ENCODE peak calls at places on chromosomes 12 and 14, in eight cellular contexts. J is uterus; Y is adipocyte; P is psoas muscle; V is cardiac muscle cell; Q is heart right ventricle; N is CD8-positive, alpha-beta memory T cell; C is transverse colon. I is an unnamed sample. For H3K9me3, the result is how much of the 10 kb centered on the place peaks cover.

GRCh38 chr14:22824711-22825359 is 4.9 kb upstream of the MRPL52 start:
- DNase-seq in J (peak), Y (peak), P (no peak), V (peak), Q (no peak), N (no peak), C (no peak), I (no peak)

GRCh38 chr12:93922583-93923006 is 225.8 kb upstream of the PLXNC1 start:
- DNase-seq in J (no peak), Y (no peak), P (no peak), V (peak), Q (no peak), N (no peak), C (no peak), I (no peak)

GRCh38 chr12:109727746-109728726 is 14.4 kb downstream of the FAM222A start:
- DNase-seq in J (no peak), Y (no peak), P (peak), V (no peak), Q (no peak), N (no peak), C (no peak), I (no peak)

GRCh38 chr12:104748790-104749189 is 209.3 kb downstream of the SLC41A2 start:
- DNase-seq in J (no peak), Y (peak), P (no peak), V (peak), Q (no peak), N (no peak), C (peak), I (no peak)

GRCh38 chr12:122403831-122404230 is 18.6 kb downstream of the CLIP1 start:
- DNase-seq in J (no peak), Y (no peak), P (no peak), V (no peak), Q (no peak), N (no peak), C (no peak), I (no peak)

GRCh38 chr14:52106853-52107252 is 38.0 kb upstream of the NID2 start:
- DNase-seq in J (peak), Y (no peak), P (no peak), V (no peak), Q (no peak), N (no peak), C (no peak), I (no peak)

GRCh38 chr12:43992856-43993255 is 157.0 kb downstream of the TMEM117 start:
- DNase-seq in J (no peak), Y (no peak), P (no peak), V (no peak), Q (no peak), N (no peak), C (no peak), I (no peak)

GRCh38 chr12:12427568-12427967 is 70.7 kb downstream of the BORCS5 start:
- DNase-seq in J (no peak), Y (no peak), P (no peak), V (no peak), Q (no peak), N (no peak), C (no peak), I (no peak)

GRCh38 chr12:6312529-6313325 is 2.2 kb downstream of the PLEKHG6 start:
- DNase-seq in J (no peak), Y (peak), P (no peak), V (no peak), Q (no peak), N (no peak), C (peak), I (no peak)

GRCh38 chr12:49626836-49627235 is 3.5 kb downstream of the PRPF40B start:
- DNase-seq in J (no peak), Y (no peak), P (no peak), V (no peak), Q (no peak), N (no peak), C (no peak), I (no peak)

GRCh38 chr12:104586325-104587048 is 129.7 kb downstream of the CHST11 start:
- DNase-seq in J (no peak), Y (no peak), P (no peak), V (no peak), Q (no peak), N (no peak), C (no peak), I (no peak)

GRCh38 chr14:75501080-75501479 is 21.2 kb upstream of the BATF start:
- DNase-seq in J (no peak), Y (no peak), P (no peak), V (peak), Q (no peak), N (no peak), C (no peak), I (no peak)

GRCh38 chr12:100688451-100688864 is 106.1 kb upstream of the ANO4 start:
- DNase-seq in J (no peak), Y (peak), P (no peak), V (no peak), Q (no peak), N (no peak), C (no peak), I (no peak)

GRCh38 chr12:69688021-69688420 is 11.1 kb downstream of the BEST3 start:
- DNase-seq in J (no peak), Y (peak), P (no peak), V (no peak), Q (no peak), N (no peak), C (no peak), I (no peak)

GRCh38 chr14:23123419-23123818 is 4.4 kb upstream of the CEBPE start:
- DNase-seq in J (peak), Y (no peak), P (peak), V (peak), Q (peak), N (no peak), C (peak), I (no peak)

DNA sequence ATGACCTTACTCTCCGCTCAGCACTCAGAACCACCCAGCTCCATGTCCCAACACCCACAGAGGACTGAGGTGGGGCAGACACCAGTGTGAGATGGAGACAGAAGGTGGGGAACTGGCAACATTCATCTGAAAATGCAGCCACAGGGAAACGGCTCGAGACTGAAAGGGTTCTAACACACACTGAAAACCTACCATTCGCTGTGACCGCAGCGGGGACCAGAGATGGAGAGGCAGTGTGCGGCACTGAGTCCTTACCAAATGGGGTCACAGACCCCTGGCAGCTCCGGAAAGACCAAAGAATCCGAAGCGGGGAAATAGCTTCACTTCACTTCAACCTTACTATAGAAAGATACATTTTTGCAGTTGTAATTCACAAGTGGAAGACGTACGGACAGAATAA is 9.6 kb downstream of the BAG5 start:
- DNase-seq in J (no peak), Y (no peak), P (no peak), V (no peak), Q (no peak), N (no peak), C (peak), I (no peak)
- H3K9me3 ChIP-seq in J (under half), Y (under half), P (under half), V (under half), Q (under half), N (under half), C (under half), I (under half)

DNA sequence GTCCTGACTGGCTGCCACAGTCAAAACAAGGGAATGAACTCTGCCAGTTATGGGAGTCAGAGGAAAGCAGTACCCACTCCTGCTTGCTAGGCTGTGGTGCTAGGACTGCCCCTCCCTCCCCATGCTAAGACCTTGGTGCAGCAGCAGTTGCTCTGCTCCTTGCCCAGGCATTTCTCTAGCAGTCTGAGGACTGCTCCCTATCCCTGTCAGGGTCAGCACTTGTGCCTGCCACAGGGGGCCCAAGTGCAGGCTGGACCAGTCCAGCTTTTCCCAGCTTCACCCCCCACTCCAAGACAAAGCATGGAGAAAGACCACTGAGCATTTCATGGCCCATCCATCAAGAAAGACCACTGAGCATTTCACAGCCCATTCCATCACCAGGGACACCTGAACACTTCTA is 305.8 kb upstream of the CLEC14A start:
- DNase-seq in J (no peak), Y (no peak), P (no peak), V (no peak), Q (no peak), N (no peak), C (no peak), I (no peak)
- H3K9me3 ChIP-seq in J (under half), Y (under half), P (under half), V (under half), Q (under half), N (under half), C (under half), I (under half)

DNA sequence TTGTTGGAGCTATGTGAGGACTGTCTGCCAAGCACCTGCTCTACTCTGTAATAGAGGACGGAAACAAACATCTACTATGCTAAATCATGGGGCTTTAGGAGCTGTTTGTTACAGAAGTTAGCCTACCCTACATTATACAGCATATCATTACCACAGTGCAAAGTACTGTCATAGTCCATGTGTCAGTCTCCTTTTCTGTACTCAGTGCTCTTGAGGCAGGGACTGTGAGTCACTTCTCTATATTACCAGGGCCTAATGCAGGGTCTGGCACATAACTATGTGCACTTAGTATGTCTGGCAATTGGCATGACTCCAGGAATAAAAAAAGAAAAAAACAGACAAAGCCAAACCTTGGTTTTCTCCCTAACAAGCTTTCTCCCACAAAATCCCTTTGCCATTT is 95.0 kb downstream of the RPAP3 start:
- DNase-seq in J (no peak), Y (no peak), P (no peak), V (no peak), Q (no peak), N (no peak), C (no peak), I (no peak)
- H3K9me3 ChIP-seq in J (under half), Y (under half), P (under half), V (under half), Q (under half), N (under half), C (under half), I (under half)

DNA sequence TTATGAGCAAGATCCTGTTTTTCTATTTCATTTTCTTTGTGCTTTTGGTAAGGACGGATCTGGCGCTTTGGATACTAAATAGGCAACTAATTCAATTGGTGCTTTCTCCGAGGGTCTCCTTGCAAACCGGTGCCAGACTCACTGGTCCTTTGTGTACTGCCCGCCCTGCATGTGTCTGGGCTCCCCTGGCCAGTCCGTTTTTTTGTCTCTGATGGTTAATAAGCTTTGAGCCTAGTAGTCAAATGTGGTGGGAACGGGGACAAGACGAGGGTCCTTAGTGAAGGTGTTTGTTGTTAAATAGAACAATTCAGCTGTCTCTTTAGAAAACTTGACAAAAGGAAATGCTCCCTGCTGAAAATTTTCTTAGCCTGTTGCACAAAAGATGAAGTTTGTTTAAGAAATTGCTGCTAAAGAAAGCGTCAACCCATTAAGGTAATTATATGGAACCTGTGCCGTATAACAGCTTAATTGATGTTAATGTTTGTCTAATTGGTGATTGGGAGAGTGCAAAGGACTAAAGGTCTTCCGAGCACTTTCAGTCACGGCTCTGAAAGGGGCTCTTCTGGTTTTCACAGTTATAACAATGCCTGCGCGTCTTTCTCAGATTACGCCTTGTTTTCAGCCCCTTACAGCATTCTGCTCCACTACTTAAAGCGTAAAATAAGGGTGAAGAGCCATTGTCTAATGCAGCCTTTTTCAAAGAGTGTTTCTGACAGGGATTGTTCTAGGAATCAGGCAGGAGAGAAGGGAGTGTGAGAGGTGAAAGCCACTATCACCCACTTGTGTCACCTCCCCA is 537.4 kb downstream of the PRKD1 start:
- DNase-seq in J (no peak), Y (peak), P (peak), V (peak), Q (no peak), N (no peak), C (no peak), I (no peak)
- H3K9me3 ChIP-seq in J (under half), Y (under half), P (under half), V (under half), Q (under half), N (under half), C (under half), I (under half)

DNA sequence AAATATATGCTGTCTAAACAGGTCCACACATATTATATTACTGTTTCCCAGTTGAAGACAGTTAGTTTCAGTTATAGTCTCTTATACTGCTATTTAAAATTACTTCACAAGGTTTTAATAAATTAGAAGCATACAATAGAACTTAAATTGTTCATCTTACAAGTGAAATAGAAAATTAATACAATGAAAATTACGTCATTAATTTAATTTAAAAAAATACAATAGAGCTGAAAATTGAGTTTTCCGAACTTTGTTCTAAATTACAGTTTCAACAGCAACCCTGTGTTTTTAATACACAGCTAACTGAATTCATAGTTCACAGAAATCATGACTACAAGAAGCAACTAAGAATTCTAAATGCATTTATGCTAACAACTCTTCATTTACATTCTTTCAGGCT is 525.7 kb upstream of the FOXG1 start:
- DNase-seq in J (no peak), Y (no peak), P (no peak), V (no peak), Q (no peak), N (no peak), C (no peak), I (no peak)
- H3K9me3 ChIP-seq in J (under half), Y (under half), P (under half), V (under half), Q (under half), N (under half), C (under half), I (under half)

DNA sequence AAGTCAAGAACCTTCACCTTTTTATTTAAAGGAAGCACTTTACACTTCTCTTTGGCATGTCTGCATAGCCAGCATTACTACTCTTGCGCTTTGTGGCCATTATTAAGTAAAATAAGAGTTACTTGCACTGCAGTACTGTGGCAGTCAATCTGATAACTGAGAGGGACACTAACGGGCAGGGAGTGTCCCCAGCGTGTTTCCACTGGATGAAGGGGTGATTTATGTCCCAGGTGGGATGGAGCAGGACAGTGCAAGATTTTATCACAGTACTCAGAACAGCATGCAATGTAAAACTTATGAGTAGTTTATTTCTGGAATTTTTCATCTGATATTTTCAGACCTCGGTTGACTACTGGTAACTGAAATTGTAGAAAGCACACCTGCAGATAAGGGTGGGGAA is 8.1 kb upstream of the M6PR start:
- DNase-seq in J (no peak), Y (no peak), P (no peak), V (no peak), Q (no peak), N (no peak), C (no peak), I (no peak)
- H3K9me3 ChIP-seq in J (under half), Y (under half), P (under half), V (under half), Q (under half), N (under half), C (under half), I (under half)

DNA sequence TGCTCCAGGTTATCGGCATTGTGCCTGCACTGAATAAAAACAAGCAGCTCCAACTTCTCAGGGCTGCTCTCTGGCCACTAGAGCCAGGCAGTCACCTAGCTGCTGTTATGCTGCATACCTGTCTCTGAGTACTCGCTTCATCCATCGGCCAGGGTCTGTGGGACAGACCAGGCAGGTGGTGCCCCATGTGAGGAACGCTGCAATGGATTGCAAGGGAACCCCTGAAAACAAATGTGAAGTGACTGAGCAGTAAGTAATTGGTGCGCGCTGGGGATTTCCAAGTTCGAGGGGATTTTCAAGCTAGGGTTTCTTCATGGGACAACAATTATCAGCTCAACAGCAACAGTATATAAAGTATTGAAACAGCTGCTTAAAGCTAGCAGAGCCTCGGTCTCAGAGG is 965.3 kb downstream of the AACS start:
- DNase-seq in J (no peak), Y (no peak), P (no peak), V (no peak), Q (no peak), N (no peak), C (no peak), I (no peak)
- H3K9me3 ChIP-seq in J (under half), Y (under half), P (under half), V (under half), Q (under half), N (under half), C (under half), I (under half)

DNA sequence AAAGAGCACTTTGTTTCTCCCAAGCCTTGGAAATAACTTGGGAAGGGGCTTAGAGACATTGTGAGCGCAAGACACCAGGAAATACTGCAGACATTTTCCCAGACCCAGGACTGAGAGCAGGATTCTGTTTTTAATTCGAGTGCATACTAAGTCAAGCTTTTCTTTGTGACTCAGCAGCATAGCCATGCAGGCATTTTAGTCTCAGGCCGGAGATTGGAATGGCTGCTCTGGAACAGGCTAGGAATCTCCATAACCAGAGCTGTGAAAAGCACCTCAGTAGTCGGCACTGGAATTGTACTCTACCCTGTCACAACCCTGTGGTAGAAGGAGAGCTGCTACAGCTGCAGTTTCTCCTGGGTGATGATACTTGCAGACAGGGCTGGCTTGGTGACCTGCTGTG is 28.9 kb upstream of the GARIN6 start:
- DNase-seq in J (no peak), Y (peak), P (no peak), V (no peak), Q (no peak), N (no peak), C (no peak), I (no peak)
- H3K9me3 ChIP-seq in J (under half), Y (under half), P (under half), V (under half), Q (under half), N (under half), C (under half), I (under half)

DNA sequence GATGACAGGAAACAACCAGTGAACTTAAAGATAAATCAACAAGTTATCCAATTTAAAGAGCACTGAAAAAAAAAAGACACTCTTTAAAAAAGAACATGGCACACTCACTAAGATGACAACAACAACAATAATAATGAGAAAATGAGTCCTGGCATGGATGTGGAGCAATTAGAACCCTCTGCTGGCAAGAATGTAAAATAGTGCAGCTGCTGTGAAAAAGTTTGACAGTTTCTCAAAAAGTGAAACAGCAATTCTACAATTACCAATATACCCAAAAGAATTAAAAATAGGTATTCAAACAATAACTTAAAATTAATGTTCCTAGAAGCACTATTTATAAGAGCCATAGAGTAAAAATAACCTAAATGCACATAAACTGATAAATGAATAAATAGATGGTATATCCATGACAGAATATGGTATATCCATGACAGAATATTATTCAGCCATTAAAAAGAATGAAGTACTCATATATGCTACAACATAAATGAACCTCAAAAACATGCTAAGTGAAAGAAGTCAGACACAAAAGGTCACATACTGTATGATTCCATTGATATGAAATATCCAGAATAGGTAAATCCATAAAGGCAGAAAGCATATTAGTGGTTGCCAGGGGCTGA is 49.1 kb upstream of the GPHB5 start:
- DNase-seq in J (no peak), Y (no peak), P (no peak), V (no peak), Q (no peak), N (no peak), C (no peak), I (no peak)
- H3K9me3 ChIP-seq in J (under half), Y (under half), P (under half), V (under half), Q (under half), N (under half), C (under half), I (under half)

I was measured in T-helper 17 cell.